ENCODE peak calls at places on chromosomes 11 and 22, in five cellular contexts. I, D, R, K and P are unnamed samples.

GRCh38 chr22:27581688-27582087 is 219.9 kb downstream of the MN1 start:
- DNase-seq in K (no peak), D (peak; percentile 31), I (no peak), R (no peak), P (peak; percentile 8)

GRCh38 chr11:2533642-2534115 is 88.9 kb downstream of the KCNQ1 start:
- DNase-seq in R (peak; percentile 83), K (peak; percentile 42), I (peak; percentile 75), D (peak; percentile 93), P (no peak)

GRCh38 chr11:108009497-108010360 is 1.0 kb downstream of the CUL5 start:
- DNase-seq in I (no peak), K (no peak), D (peak; percentile 23), R (peak; percentile 71), P (no peak)

GRCh38 chr11:84947970-84948600 is 679.1 kb downstream of the DLG2 start:
- DNase-seq in I (peak; percentile 50), K (no peak), R (peak; percentile 49), D (no peak), P (no peak)

GRCh38 chr11:1017269-1018005 is 19.1 kb downstream of the MUC6 start:
- DNase-seq in I (no peak), K (no peak), R (no peak), D (no peak), P (no peak)

GRCh38 chr22:27718186-27719032 is 83.1 kb downstream of the MN1 start:
- DNase-seq in R (no peak), D (peak; percentile 86), I (peak; percentile 28), K (no peak), P (peak; percentile 73)

GRCh38 chr22:23221351-23221804 is 41.1 kb downstream of the BCR start:
- DNase-seq in R (no peak), K (no peak), D (peak; percentile 4), I (no peak), P (no peak)

GRCh38 chr22:17542452-17542851 is 20.8 kb upstream of the SLC25A18 start:
- DNase-seq in K (no peak), I (no peak), D (no peak), R (no peak), P (no peak)

GRCh38 chr11:22884268-22884667 is 24.0 kb upstream of the CCDC179 start:
- DNase-seq in I (no peak), K (no peak), D (no peak), R (no peak), P (no peak)

GRCh38 chr22:48267681-48268080 is 1505.2 kb downstream of the TBC1D22A start:
- DNase-seq in I (no peak), D (no peak), R (no peak), K (no peak), P (no peak)

GRCh38 chr22:37002633-37003032 is 16.6 kb downstream of the TST start:
- DNase-seq in I (no peak), D (no peak), K (no peak), R (no peak), P (no peak)

GRCh38 chr11:47991266-47991830 is 11.0 kb downstream of the PTPRJ start:
- DNase-seq in R (peak; percentile 60), K (no peak), D (no peak), I (peak; percentile 85), P (no peak)

GRCh38 chr22:42905702-42906183 is 48.7 kb upstream of the ARFGAP3 start:
- DNase-seq in K (no peak), D (peak; percentile 57), R (no peak), I (no peak), P (no peak)

GRCh38 chr11:78941226-78941851 is 366.7 kb upstream of the NARS2 start:
- DNase-seq in K (peak; percentile 87), D (no peak), R (no peak), I (peak; percentile 57), P (no peak)

GRCh38 chr11:32068134-32068533 is 22.7 kb upstream of the RCN1 start:
- DNase-seq in R (no peak), K (no peak), D (no peak), I (no peak), P (no peak)

GRCh38 chr11:19891050-19891449 is 178.4 kb downstream of the NAV2 start:
- DNase-seq in K (no peak), D (no peak), R (no peak), I (no peak), P (no peak)

GRCh38 chr11:19892387-19892786 is 179.8 kb downstream of the NAV2 start:
- DNase-seq in D (no peak), I (no peak), K (no peak), R (no peak), P (no peak)

GRCh38 chr11:19889531-19889930 is 176.9 kb downstream of the NAV2 start:
- DNase-seq in D (no peak), R (no peak), K (no peak), I (no peak), P (no peak)

GRCh38 chr11:19892876-19893275 is 180.2 kb downstream of the NAV2 start:
- DNase-seq in R (no peak), K (no peak), I (no peak), D (no peak), P (no peak)

GRCh38 chr11:19890308-19890707 is 177.7 kb downstream of the NAV2 start:
- DNase-seq in I (no peak), D (no peak), R (no peak), K (no peak), P (no peak)
- H3K27ac ChIP-seq in I (no peak overlapping the region), D (no peak overlapping the region), R (no peak overlapping the region), K (no peak overlapping the region), P (no peak overlapping the region)

DNA sequence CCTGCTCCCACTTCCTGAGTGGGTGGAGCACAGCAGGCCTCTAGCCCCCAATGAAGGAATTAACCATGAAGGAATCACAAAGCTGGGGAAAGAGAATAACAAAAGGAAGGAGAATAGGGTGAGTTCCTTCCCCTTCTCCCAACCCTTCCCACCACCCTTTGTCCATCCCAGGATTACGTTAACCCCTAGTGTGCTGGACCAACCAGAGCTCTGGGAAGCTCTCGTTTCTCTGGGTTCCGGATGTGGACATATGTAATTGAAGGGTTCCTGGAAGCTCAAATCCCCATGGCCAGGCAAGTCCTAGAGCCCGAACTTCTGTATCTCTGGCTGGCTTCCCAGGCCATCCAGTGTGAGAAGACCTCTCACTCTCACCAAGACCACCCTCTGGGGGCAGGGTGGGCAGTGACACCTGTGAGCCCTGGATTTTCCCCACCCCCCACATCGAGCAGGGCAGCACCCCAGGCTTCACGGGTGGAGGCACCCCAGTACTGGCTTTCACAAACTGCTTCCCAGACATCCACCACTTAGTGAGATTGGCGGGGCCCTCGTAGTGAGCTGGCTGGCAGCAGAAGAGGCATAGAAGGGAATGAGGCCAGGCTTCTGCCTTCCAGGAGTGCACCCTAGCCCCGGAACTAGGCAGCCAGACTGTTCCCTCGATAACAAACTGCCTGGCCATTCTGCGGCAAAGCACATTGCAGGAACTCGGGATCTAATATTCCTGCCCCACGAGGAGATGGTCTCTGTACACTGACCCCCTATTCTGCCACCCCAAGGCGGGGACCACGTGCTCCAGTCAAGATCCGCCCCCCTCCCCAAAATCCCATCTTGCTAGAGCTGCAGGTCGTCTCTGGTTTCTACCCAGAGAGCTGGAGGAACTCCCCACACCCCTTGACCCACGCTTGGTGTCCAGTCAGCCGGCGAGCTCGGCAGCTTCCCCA is 2.1 kb downstream of the NECTIN1 start:
- DNase-seq in I (no peak), R (peak; percentile 92), D (no peak), K (no peak), P (no peak)
- H3K27ac ChIP-seq in I (no peak overlapping the region), R (peak overlapping the region; percentile 52), D (no peak overlapping the region), K (peak overlapping the region; percentile 8), P (no peak overlapping the region)

DNA sequence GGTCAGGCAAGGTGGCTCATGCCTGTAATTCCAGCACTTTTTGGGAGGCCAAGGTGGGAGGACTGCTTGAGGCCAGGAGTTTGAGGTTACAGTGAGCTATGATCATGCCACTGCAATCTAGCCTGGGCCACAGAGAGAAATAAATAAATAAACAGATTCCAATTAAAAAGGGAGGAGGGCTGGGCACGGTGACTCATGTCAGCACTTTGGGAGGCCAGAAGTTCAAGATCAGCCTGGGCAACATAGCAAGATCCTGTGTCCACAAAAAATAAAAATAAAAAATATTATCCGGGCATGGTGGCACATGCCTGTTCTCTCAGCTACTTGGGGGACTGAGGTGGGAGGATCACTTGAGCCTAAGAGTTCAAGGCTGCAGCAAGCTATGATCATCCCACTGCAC is 7.5 kb downstream of the CYB561A3 start:
- DNase-seq in D (peak; percentile 34), R (no peak), I (no peak), K (no peak), P (no peak)
- H3K27ac ChIP-seq in D (peak overlapping the region; percentile 73), R (no peak overlapping the region), I (no peak overlapping the region), K (no peak overlapping the region), P (no peak overlapping the region)

DNA sequence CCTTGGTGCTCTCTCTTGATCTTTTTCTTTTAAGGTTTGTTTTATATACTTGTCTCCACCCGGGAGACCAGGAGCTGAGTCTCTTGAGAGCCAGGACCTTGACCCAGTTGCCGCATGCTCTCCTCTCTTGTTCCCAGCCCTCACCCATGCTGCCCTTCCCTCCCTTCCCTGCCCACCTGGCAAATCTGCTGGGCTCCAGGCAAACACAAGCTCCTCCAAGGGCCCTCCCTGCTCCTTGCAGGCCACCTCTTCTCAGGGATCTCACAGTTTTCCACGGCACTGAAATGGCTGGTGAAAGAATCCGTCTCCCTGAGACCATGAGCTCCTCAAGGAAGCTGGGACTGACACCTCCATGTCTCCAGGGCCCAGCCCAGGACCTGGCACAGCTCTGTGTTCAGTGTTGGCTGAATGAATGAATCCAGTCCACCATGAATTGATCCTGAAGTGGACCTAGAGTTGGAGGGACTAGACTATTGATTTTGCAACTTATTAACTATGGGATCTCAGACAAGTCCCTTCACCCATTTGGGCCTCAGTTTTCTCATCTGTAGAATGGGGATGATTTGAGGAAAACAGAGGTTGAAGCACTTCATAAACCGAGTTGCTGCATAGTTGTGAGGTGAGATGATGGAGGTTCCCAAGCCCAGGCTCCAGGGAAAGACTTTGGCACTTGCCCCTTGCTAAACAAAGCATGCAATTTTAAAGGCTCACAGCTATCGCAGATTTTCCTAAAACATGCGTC is 25.1 kb upstream of the FBLN1 start:
- DNase-seq in D (no peak), R (no peak), K (no peak), I (no peak), P (no peak)
- H3K27ac ChIP-seq in D (no peak overlapping the region), R (no peak overlapping the region), K (no peak overlapping the region), I (no peak overlapping the region), P (no peak overlapping the region)

GRCh38 chr11:106723071-106723470 is 295.2 kb downstream of the GUCY1A2 start:
- DNase-seq in R (peak; percentile 11), K (no peak), D (no peak), I (no peak), P (no peak)
- H3K27ac ChIP-seq in R (no peak overlapping the region), K (no peak overlapping the region), D (no peak overlapping the region), I (no peak overlapping the region), P (no peak overlapping the region)

GRCh38 chr11:131612576-131612975 is 242.2 kb downstream of the NTM start:
- DNase-seq in K (no peak), R (no peak), I (no peak), D (no peak), P (no peak)
- H3K27ac ChIP-seq in K (no peak overlapping the region), R (no peak overlapping the region), I (no peak overlapping the region), D (no peak overlapping the region), P (peak overlapping the region; percentile 88)